ENCODE peak calls at places on chromosomes 1 and 21, in six cellular contexts. One of them, this sample, is unnamed.

GRCh38 chr1:203286161-203286984 is 18.9 kb upstream of the BTG2 start:
- DNase-seq in fibroblast of lung: no peak
- DNase-seq in thyroid gland: peak
- DNase-seq in neuronal stem cell: no peak
- DNase-seq in CD8-positive, alpha-beta memory T cell: no peak
- DNase-seq in PC-9: no peak
- DNase-seq in this sample: no peak

GRCh38 chr21:33951276-33952178 is 35.9 kb upstream of the ATP5PO start:
- DNase-seq in fibroblast of lung: peak
- DNase-seq in thyroid gland: no peak
- DNase-seq in neuronal stem cell: no peak
- DNase-seq in CD8-positive, alpha-beta memory T cell: no peak
- DNase-seq in PC-9: no peak
- DNase-seq in this sample: no peak

GRCh38 chr1:206467915-206468314 is 2.4 kb upstream of the IKBKE start:
- DNase-seq in fibroblast of lung: no peak
- DNase-seq in thyroid gland: peak
- DNase-seq in neuronal stem cell: no peak
- DNase-seq in CD8-positive, alpha-beta memory T cell: no peak
- DNase-seq in PC-9: no peak
- DNase-seq in this sample: no peak

GRCh38 chr1:218803351-218803997 is 370.2 kb upstream of the LYPLAL1 start:
- DNase-seq in fibroblast of lung: no peak
- DNase-seq in thyroid gland: no peak
- DNase-seq in neuronal stem cell: no peak
- DNase-seq in CD8-positive, alpha-beta memory T cell: no peak
- DNase-seq in PC-9: no peak
- DNase-seq in this sample: no peak

GRCh38 chr1:36560621-36561364 is 78.1 kb upstream of the CSF3R start:
- DNase-seq in fibroblast of lung: no peak
- DNase-seq in thyroid gland: no peak
- DNase-seq in neuronal stem cell: no peak
- DNase-seq in CD8-positive, alpha-beta memory T cell: no peak
- DNase-seq in PC-9: no peak
- DNase-seq in this sample: no peak

GRCh38 chr1:119682141-119682540 is 29.6 kb upstream of the PHGDH start:
- DNase-seq in fibroblast of lung: no peak
- DNase-seq in thyroid gland: no peak
- DNase-seq in neuronal stem cell: no peak
- DNase-seq in CD8-positive, alpha-beta memory T cell: no peak
- DNase-seq in PC-9: no peak
- DNase-seq in this sample: no peak

GRCh38 chr1:242432491-242433095 is 91.9 kb downstream of the PLD5 start:
- DNase-seq in fibroblast of lung: no peak
- DNase-seq in thyroid gland: no peak
- DNase-seq in neuronal stem cell: no peak
- DNase-seq in CD8-positive, alpha-beta memory T cell: no peak
- DNase-seq in PC-9: no peak
- DNase-seq in this sample: no peak

GRCh38 chr1:233865902-233866301 is 38.6 kb upstream of the SLC35F3 start:
- DNase-seq in fibroblast of lung: peak
- DNase-seq in thyroid gland: no peak
- DNase-seq in neuronal stem cell: no peak
- DNase-seq in CD8-positive, alpha-beta memory T cell: no peak
- DNase-seq in PC-9: no peak
- DNase-seq in this sample: no peak

GRCh38 chr1:226125097-226125630 is 61.4 kb downstream of the ACBD3 start:
- DNase-seq in fibroblast of lung: peak
- DNase-seq in thyroid gland: peak
- DNase-seq in neuronal stem cell: peak
- DNase-seq in CD8-positive, alpha-beta memory T cell: peak
- DNase-seq in PC-9: peak
- DNase-seq in this sample: no peak

GRCh38 chr1:162213281-162213909 is 143.9 kb downstream of the NOS1AP start:
- DNase-seq in fibroblast of lung: peak
- DNase-seq in thyroid gland: peak
- DNase-seq in neuronal stem cell: peak
- DNase-seq in CD8-positive, alpha-beta memory T cell: no peak
- DNase-seq in PC-9: no peak
- DNase-seq in this sample: no peak

GRCh38 chr21:46205121-46205520 is 20.9 kb upstream of the SPATC1L start:
- DNase-seq in fibroblast of lung: no peak
- DNase-seq in thyroid gland: no peak
- DNase-seq in neuronal stem cell: no peak
- DNase-seq in CD8-positive, alpha-beta memory T cell: no peak
- DNase-seq in PC-9: no peak
- DNase-seq in this sample: no peak

GRCh38 chr1:214514032-214514818 is 37.2 kb downstream of the PTPN14 start:
- DNase-seq in fibroblast of lung: peak
- DNase-seq in thyroid gland: no peak
- DNase-seq in neuronal stem cell: no peak
- DNase-seq in CD8-positive, alpha-beta memory T cell: no peak
- DNase-seq in PC-9: no peak
- DNase-seq in this sample: no peak

GRCh38 chr1:53330819-53331218 is 2.9 kb upstream of the LRP8 start:
- DNase-seq in fibroblast of lung: no peak
- DNase-seq in thyroid gland: peak
- DNase-seq in neuronal stem cell: no peak
- DNase-seq in CD8-positive, alpha-beta memory T cell: no peak
- DNase-seq in PC-9: peak
- DNase-seq in this sample: no peak

GRCh38 chr1:12405325-12406217 is 175.7 kb downstream of the VPS13D start:
- DNase-seq in fibroblast of lung: peak
- DNase-seq in thyroid gland: peak
- DNase-seq in neuronal stem cell: no peak
- DNase-seq in CD8-positive, alpha-beta memory T cell: no peak
- DNase-seq in PC-9: no peak
- DNase-seq in this sample: no peak

GRCh38 chr1:230822092-230822581 is 46.2 kb downstream of the C1orf198 start:
- DNase-seq in fibroblast of lung: peak
- DNase-seq in thyroid gland: peak
- DNase-seq in neuronal stem cell: no peak
- DNase-seq in CD8-positive, alpha-beta memory T cell: no peak
- DNase-seq in PC-9: no peak
- DNase-seq in this sample: no peak

GRCh38 chr1:228089520-228090380 is 7.2 kb downstream of the ARF1 start:
- DNase-seq in fibroblast of lung: no peak
- DNase-seq in thyroid gland: no peak
- DNase-seq in neuronal stem cell: no peak
- DNase-seq in CD8-positive, alpha-beta memory T cell: no peak
- DNase-seq in PC-9: no peak
- DNase-seq in this sample: no peak

GRCh38 chr1:20187813-20188454 is 1.6 kb upstream of the PLA2G2C start:
- DNase-seq in fibroblast of lung: no peak
- DNase-seq in thyroid gland: no peak
- DNase-seq in neuronal stem cell: no peak
- DNase-seq in CD8-positive, alpha-beta memory T cell: no peak
- DNase-seq in PC-9: no peak
- DNase-seq in this sample: no peak

GRCh38 chr1:80722611-80723010 is 1078.1 kb upstream of the ADGRL2 start:
- DNase-seq in fibroblast of lung: no peak
- DNase-seq in thyroid gland: no peak
- DNase-seq in neuronal stem cell: no peak
- DNase-seq in CD8-positive, alpha-beta memory T cell: no peak
- DNase-seq in PC-9: no peak
- DNase-seq in this sample: no peak

GRCh38 chr1:16012590-16013219 is 5.1 kb downstream of the HSPB7 start:
- DNase-seq in fibroblast of lung: peak
- DNase-seq in thyroid gland: peak
- DNase-seq in neuronal stem cell: no peak
- DNase-seq in CD8-positive, alpha-beta memory T cell: no peak
- DNase-seq in PC-9: peak
- DNase-seq in this sample: no peak

GRCh38 chr1:97084566-97084965 is 363.0 kb downstream of the PTBP2 start:
- DNase-seq in fibroblast of lung: peak
- DNase-seq in thyroid gland: no peak
- DNase-seq in neuronal stem cell: no peak
- DNase-seq in CD8-positive, alpha-beta memory T cell: no peak
- DNase-seq in PC-9: no peak
- DNase-seq in this sample: no peak

GRCh38 chr1:202579806-202580205 is 130.4 kb downstream of the SYT2 start:
- DNase-seq in fibroblast of lung: peak
- DNase-seq in thyroid gland: no peak
- DNase-seq in neuronal stem cell: no peak
- DNase-seq in CD8-positive, alpha-beta memory T cell: no peak
- DNase-seq in PC-9: no peak
- DNase-seq in this sample: no peak

GRCh38 chr1:168340796-168341510 is 60.3 kb downstream of the TBX19 start:
- DNase-seq in fibroblast of lung: no peak
- DNase-seq in thyroid gland: no peak
- DNase-seq in neuronal stem cell: no peak
- DNase-seq in CD8-positive, alpha-beta memory T cell: no peak
- DNase-seq in PC-9: no peak
- DNase-seq in this sample: no peak

GRCh38 chr1:215517441-215517891 is 49.6 kb upstream of the KCTD3 start:
- DNase-seq in fibroblast of lung: peak
- DNase-seq in thyroid gland: no peak
- DNase-seq in neuronal stem cell: no peak
- DNase-seq in CD8-positive, alpha-beta memory T cell: no peak
- DNase-seq in PC-9: peak
- DNase-seq in this sample: no peak

GRCh38 chr1:65036614-65037180 is 70.3 kb upstream of the JAK1 start:
- DNase-seq in fibroblast of lung: no peak
- DNase-seq in thyroid gland: no peak
- DNase-seq in neuronal stem cell: no peak
- DNase-seq in CD8-positive, alpha-beta memory T cell: no peak
- DNase-seq in PC-9: no peak
- DNase-seq in this sample: no peak

GRCh38 chr21:43333301-43334062 is 93.4 kb downstream of the SIK1 start:
- DNase-seq in fibroblast of lung: peak
- DNase-seq in thyroid gland: peak
- DNase-seq in neuronal stem cell: peak
- DNase-seq in CD8-positive, alpha-beta memory T cell: no peak
- DNase-seq in PC-9: peak
- DNase-seq in this sample: no peak

GRCh38 chr21:37257526-37257966 is 9.6 kb downstream of the VPS26C start:
- DNase-seq in fibroblast of lung: peak
- DNase-seq in thyroid gland: peak
- DNase-seq in neuronal stem cell: no peak
- DNase-seq in CD8-positive, alpha-beta memory T cell: peak
- DNase-seq in PC-9: no peak
- DNase-seq in this sample: no peak

GRCh38 chr1:40754201-40754600 is 29.4 kb upstream of the KCNQ4 start:
- DNase-seq in fibroblast of lung: no peak
- DNase-seq in thyroid gland: no peak
- DNase-seq in neuronal stem cell: no peak
- DNase-seq in CD8-positive, alpha-beta memory T cell: no peak
- DNase-seq in PC-9: no peak
- DNase-seq in this sample: no peak

GRCh38 chr1:22056043-22056442 is 3.5 kb downstream of the CDC42 start:
- DNase-seq in fibroblast of lung: no peak
- DNase-seq in thyroid gland: no peak
- DNase-seq in neuronal stem cell: no peak
- DNase-seq in CD8-positive, alpha-beta memory T cell: no peak
- DNase-seq in PC-9: no peak
- DNase-seq in this sample: no peak

DNA sequence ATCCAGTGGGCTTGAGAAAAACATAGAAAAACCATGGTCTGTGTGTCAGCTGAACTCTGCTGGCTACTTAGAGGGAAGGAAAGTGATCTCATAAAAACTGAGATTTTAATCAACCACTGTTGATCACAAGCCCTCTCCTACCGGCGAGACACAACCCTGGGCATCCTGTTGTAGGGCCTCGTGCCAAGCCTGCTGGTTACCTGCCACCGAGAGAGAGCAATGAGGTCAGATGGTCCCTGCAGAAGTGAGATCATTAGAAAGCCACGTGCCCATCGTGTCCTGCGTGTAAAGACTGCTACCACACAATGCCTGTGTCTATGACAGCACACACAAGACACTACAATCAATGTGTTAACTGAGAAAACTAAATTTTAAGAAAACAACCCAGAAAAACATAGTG is 41.7 kb upstream of the GPR153 start:
- DNase-seq in fibroblast of lung: no peak
- DNase-seq in thyroid gland: no peak
- DNase-seq in neuronal stem cell: no peak
- DNase-seq in CD8-positive, alpha-beta memory T cell: no peak
- DNase-seq in PC-9: peak
- DNase-seq in this sample: no peak
- H3K4me3 ChIP-seq in fibroblast of lung: no peak
- H3K4me3 ChIP-seq in thyroid gland: no peak
- H3K4me3 ChIP-seq in neuronal stem cell: no peak
- H3K4me3 ChIP-seq in CD8-positive, alpha-beta memory T cell: no peak
- H3K4me3 ChIP-seq in PC-9: no peak
- H3K4me3 ChIP-seq in this sample: no peak

GRCh38 chr1:26546375-26546774 is 16.8 kb downstream of the RPS6KA1 start:
- DNase-seq in fibroblast of lung: no peak
- DNase-seq in thyroid gland: no peak
- DNase-seq in neuronal stem cell: no peak
- DNase-seq in CD8-positive, alpha-beta memory T cell: no peak
- DNase-seq in PC-9: no peak
- DNase-seq in this sample: no peak
- H3K4me3 ChIP-seq in fibroblast of lung: no peak
- H3K4me3 ChIP-seq in thyroid gland: no peak
- H3K4me3 ChIP-seq in neuronal stem cell: no peak
- H3K4me3 ChIP-seq in CD8-positive, alpha-beta memory T cell: peak
- H3K4me3 ChIP-seq in PC-9: no peak
- H3K4me3 ChIP-seq in this sample: no peak

DNA sequence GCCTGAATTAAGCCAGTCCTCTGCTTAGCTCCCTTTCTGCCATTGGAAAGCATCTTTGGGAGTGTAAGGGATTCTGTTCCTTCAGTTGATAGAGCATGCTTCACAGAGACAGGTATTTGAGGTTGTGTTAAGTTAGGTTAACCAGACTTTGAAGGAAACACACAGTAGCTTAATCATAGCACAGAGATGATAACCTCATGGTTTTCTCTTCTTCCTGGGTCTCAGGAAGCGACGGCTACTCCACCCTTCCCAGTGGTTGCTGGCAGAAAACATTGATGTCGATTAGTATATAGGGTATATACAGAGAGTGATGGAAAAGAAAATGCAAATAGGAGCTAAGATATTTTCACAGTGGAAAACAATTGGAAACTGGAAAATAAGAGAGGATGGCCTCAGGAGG is 42.0 kb downstream of the S1PR1 start:
- DNase-seq in fibroblast of lung: no peak
- DNase-seq in thyroid gland: no peak
- DNase-seq in neuronal stem cell: no peak
- DNase-seq in CD8-positive, alpha-beta memory T cell: no peak
- DNase-seq in PC-9: no peak
- DNase-seq in this sample: no peak
- H3K4me3 ChIP-seq in fibroblast of lung: no peak
- H3K4me3 ChIP-seq in thyroid gland: no peak
- H3K4me3 ChIP-seq in neuronal stem cell: no peak
- H3K4me3 ChIP-seq in CD8-positive, alpha-beta memory T cell: peak
- H3K4me3 ChIP-seq in PC-9: no peak
- H3K4me3 ChIP-seq in this sample: no peak

GRCh38 chr1:71027991-71028390 is 19.6 kb downstream of the PTGER3 start:
- DNase-seq in fibroblast of lung: no peak
- DNase-seq in thyroid gland: no peak
- DNase-seq in neuronal stem cell: no peak
- DNase-seq in CD8-positive, alpha-beta memory T cell: no peak
- DNase-seq in PC-9: no peak
- DNase-seq in this sample: no peak
- H3K4me3 ChIP-seq in fibroblast of lung: no peak
- H3K4me3 ChIP-seq in thyroid gland: no peak
- H3K4me3 ChIP-seq in neuronal stem cell: no peak
- H3K4me3 ChIP-seq in CD8-positive, alpha-beta memory T cell: no peak
- H3K4me3 ChIP-seq in PC-9: no peak
- H3K4me3 ChIP-seq in this sample: no peak